ENCODE peak calls at places on chromosome 21, in four cellular contexts. C, R, P and Y are unnamed samples.

GRCh38 chr21:31501921-31502320 is 157.6 kb upstream of the SOD1 start:
- DNase-seq in R (no peak), C (no peak), P (no peak), Y (no peak)

GRCh38 chr21:29149771-29150425 is 19.5 kb downstream of the MAP3K7CL start:
- DNase-seq in C (peak; percentile 89), P (peak; percentile 42), R (no peak), Y (no peak)

GRCh38 chr21:43005635-43006034 is 31.3 kb downstream of the PKNOX1 start:
- DNase-seq in R (no peak), C (no peak), P (no peak), Y (no peak)

GRCh38 chr21:37060296-37060695 is 12.6 kb downstream of the PIGP start:
- DNase-seq in R (peak; percentile 63), P (peak; percentile 89), C (peak; percentile 98), Y (peak; percentile 74)

GRCh38 chr21:42705346-42705745 is 51.9 kb downstream of the PDE9A start:
- DNase-seq in C (no peak), P (no peak), R (no peak), Y (no peak)

GRCh38 chr21:35222541-35222941 is 173.4 kb upstream of the RUNX1 start:
- DNase-seq in C (no peak), R (no peak), P (peak; percentile 39), Y (no peak)

GRCh38 chr21:38841472-38841871 is 35.7 kb downstream of the ETS2 start:
- DNase-seq in P (no peak), C (no peak), R (no peak), Y (peak; percentile 13)

GRCh38 chr21:14075346-14076142 is 135.2 kb downstream of the LIPI start:
- DNase-seq in R (no peak), P (no peak), C (no peak), Y (no peak)

GRCh38 chr21:39314155-39315027 is 959 bp upstream of the BRWD1 start:
- DNase-seq in R (peak; percentile 66), P (peak; percentile 73), C (peak; percentile 65), Y (peak; percentile 63)

GRCh38 chr21:17442174-17442573 is 70.7 kb upstream of the CXADR start:
- DNase-seq in C (no peak), R (no peak), P (no peak), Y (no peak)

GRCh38 chr21:35989185-35989735 is 71.1 kb downstream of the SETD4 start:
- DNase-seq in C (no peak), R (peak; percentile 52), P (peak; percentile 8), Y (no peak)

GRCh38 chr21:39885119-39885848 is 18.0 kb downstream of the PCP4 start:
- DNase-seq in P (no peak), R (no peak), C (no peak), Y (no peak)

GRCh38 chr21:29920938-29921337 is 18.9 kb downstream of the GRIK1 start:
- DNase-seq in R (no peak), P (no peak), C (no peak), Y (no peak)

GRCh38 chr21:31279986-31280385 is 64.1 kb downstream of the TIAM1 start:
- DNase-seq in P (no peak), R (no peak), C (peak; percentile 37), Y (no peak)

GRCh38 chr21:23522750-23523149 is 2084.5 kb downstream of the MRPL39 start:
- DNase-seq in R (no peak), P (no peak), C (no peak), Y (no peak)

GRCh38 chr21:30306821-30307330 is 13.2 kb downstream of the KRTAP26-1 start:
- DNase-seq in R (no peak), C (no peak), P (no peak), Y (no peak)

GRCh38 chr21:15084668-15085067 is 19.9 kb upstream of the NRIP1 start:
- DNase-seq in C (no peak), R (no peak), P (peak; percentile 69), Y (no peak)

GRCh38 chr21:31346256-31346821 is 2.3 kb upstream of the TIAM1 start:
- DNase-seq in C (no peak), P (no peak), R (no peak), Y (no peak)

GRCh38 chr21:36097427-36098230 is 27.8 kb downstream of the CBR1 start:
- DNase-seq in R (no peak), P (no peak), C (no peak), Y (no peak)

GRCh38 chr21:26820473-26820872 is 24.7 kb downstream of the ADAMTS1 start:
- DNase-seq in R (no peak), P (no peak), C (no peak), Y (no peak)

GRCh38 chr21:43193651-43194302 is 25.0 kb downstream of the CRYAA start:
- DNase-seq in C (peak; percentile 89), P (peak; percentile 90), R (peak; percentile 82), Y (peak; percentile 13)

GRCh38 chr21:34797202-34797527 is 128.4 kb downstream of the CLIC6 start:
- DNase-seq in R (no peak), P (no peak), C (no peak), Y (no peak)

GRCh38 chr21:27134513-27134912 is 167.6 kb upstream of the ADAMTS5 start:
- DNase-seq in C (peak; percentile 19), P (peak; percentile 23), R (no peak), Y (no peak)

GRCh38 chr21:31354604-31355443 is 10.8 kb upstream of the TIAM1 start:
- DNase-seq in C (peak; percentile 87), R (no peak), P (peak; percentile 57), Y (no peak)

GRCh38 chr21:37367758-37368535 is 1.4 kb downstream of the DYRK1A start:
- DNase-seq in R (peak; percentile 74), P (peak; percentile 52), C (peak; percentile 35), Y (peak; percentile 56)

GRCh38 chr21:14361958-14362357 is 21.0 kb downstream of the HSPA13 start:
- DNase-seq in R (no peak), P (peak; percentile 75), C (no peak), Y (no peak)

GRCh38 chr21:15289896-15290841 is 225.4 kb upstream of the NRIP1 start:
- DNase-seq in P (no peak), C (no peak), R (peak; percentile 79), Y (peak; percentile 84)

GRCh38 chr21:22584308-22584707 is 1586.1 kb downstream of the NCAM2 start:
- DNase-seq in C (no peak), P (no peak), R (no peak), Y (no peak)

GRCh38 chr21:21163904-21164303 is 165.7 kb downstream of the NCAM2 start:
- DNase-seq in P (peak; percentile 85), R (no peak), C (peak; percentile 82), Y (peak; percentile 24)

GRCh38 chr21:37452222-37452621 is 85.6 kb downstream of the DYRK1A start:
- DNase-seq in P (peak; percentile 82), R (peak; percentile 59), C (peak; percentile 94), Y (no peak)

GRCh38 chr21:39384674-39385298 is 35.9 kb upstream of the HMGN1 start:
- DNase-seq in P (no peak), C (peak; percentile 55), R (no peak), Y (no peak)

GRCh38 chr21:36188081-36188681 is 31.6 kb downstream of the DOP1B start:
- DNase-seq in R (peak; percentile 87), P (no peak), C (no peak), Y (peak; percentile 89)

GRCh38 chr21:38095220-38095619 is 161.6 kb upstream of the KCNJ15 start:
- DNase-seq in C (no peak), R (no peak), P (no peak), Y (no peak)

GRCh38 chr21:33700491-33700890 is 58.2 kb downstream of the ITSN1 start:
- DNase-seq in P (no peak), C (no peak), R (no peak), Y (no peak)

GRCh38 chr21:38303300-38303699 is 46.5 kb downstream of the KCNJ15 start:
- DNase-seq in R (peak; percentile 63), C (peak; percentile 88), P (peak; percentile 88), Y (no peak)

GRCh38 chr21:35196128-35196527 is 147.0 kb upstream of the RUNX1 start:
- DNase-seq in R (no peak), P (no peak), C (no peak), Y (no peak)

GRCh38 chr21:28444131-28444530 is 548.5 kb downstream of the LTN1 start:
- DNase-seq in P (peak; percentile 56), R (no peak), C (peak; percentile 38), Y (no peak)

GRCh38 chr21:45029968-45030636 is 44.3 kb upstream of the ADARB1 start:
- DNase-seq in P (no peak), C (no peak), R (peak; percentile 58), Y (no peak)
- H3K4me1 ChIP-seq in P (peaks cover 21% of the 10 kb centered on the region), C (peaks cover 19% of the 10 kb centered on the region), R (peaks cover 20% of the 10 kb centered on the region), Y (no peaks in the 10 kb centered on the region)

DNA sequence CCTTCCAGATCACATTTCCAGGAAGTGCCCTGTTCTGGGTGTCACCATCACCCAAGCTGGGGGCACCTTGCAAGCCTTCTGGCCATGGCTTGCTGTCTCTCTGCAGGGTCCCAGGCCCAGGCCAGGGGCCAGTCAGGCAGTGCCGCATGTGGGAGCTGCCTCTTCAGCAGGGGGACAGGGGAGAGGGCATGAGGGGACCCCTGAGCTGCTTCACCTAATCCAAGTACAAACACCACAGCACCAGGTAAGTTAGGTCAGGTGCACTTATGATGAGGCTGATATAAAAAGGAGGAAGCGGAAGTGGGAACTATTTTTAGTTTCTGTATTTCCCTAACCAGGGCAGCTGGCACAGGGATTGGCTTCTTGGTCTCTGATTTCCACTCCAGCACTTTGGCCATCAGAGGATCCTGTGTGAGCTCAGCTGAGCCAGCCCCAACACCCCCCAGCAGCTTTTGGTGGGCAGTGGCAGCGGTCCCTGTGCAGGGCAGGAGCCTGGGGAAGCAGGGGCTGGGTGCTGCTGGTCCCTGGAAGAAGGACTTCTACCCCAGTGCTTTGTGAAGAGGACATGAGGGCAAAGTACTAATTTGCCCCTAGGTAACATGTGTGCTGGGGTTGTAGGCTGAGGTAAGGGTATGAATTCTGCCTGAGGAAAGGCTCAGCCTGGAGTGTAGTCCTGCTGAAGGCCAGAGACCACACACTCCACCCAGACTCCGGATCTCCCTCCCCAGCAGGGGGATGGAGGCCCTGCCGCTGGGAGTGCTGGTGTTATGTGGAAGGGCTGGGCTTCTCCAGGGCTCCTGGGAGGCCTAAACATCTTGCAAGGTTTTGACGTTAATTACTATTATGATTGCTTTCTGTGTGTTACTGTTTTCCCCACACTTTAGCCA is 3.3 kb upstream of the PCBP3 start:
- DNase-seq in P (no peak), C (no peak), R (no peak), Y (no peak)
- H3K4me3 ChIP-seq in P (no peak overlapping the region), C (no peak overlapping the region), R (no peak overlapping the region), Y (no peak overlapping the region)

GRCh38 chr21:41481191-41481590 is 26.8 kb downstream of the TMPRSS2 start:
- DNase-seq in R (no peak), P (peak; percentile 38), C (peak; percentile 80), Y (no peak)
- H3K4me1 ChIP-seq in R (no peaks in the 10 kb centered on the region), P (no peaks in the 10 kb centered on the region), C (peaks cover 3% of the 10 kb centered on the region), Y (no peaks in the 10 kb centered on the region)

GRCh38 chr21:24994717-24995116 is 612.6 kb downstream of the MRPL39 start:
- DNase-seq in P (no peak), C (no peak), R (no peak), Y (no peak)

DNA sequence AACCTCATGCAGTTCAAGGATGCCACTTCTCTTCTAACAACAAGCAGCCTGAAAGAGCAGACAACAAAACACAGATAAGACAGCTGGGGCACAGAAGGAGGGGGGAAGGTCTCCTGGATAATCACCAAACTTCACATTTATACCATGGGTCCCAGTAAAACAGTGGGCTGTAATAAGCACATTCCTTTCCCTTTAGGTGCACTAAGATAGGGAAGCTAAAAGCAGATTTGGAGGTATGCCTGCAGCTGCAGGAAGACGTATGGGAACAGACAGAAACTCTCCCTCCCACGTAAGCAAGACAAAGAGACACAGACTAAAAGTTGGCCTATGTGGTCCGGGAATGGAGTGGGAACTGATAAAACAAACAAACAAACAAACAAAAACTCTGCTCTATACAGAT is 612.1 kb downstream of the MRPL39 start:
- DNase-seq in C (no peak), P (no peak), R (no peak), Y (no peak)
- H3K4me3 ChIP-seq in C (no peak overlapping the region), P (no peak overlapping the region), R (no peak overlapping the region), Y (no peak overlapping the region)